ENCODE peak calls at places on chromosomes 4 and X, in six cellular contexts. D is AG04450; S is effector memory CD4-positive, alpha-beta T cell; Z is ovary; L is brain microvascular endothelial cell; E is Peyer's patch. A is an unnamed sample.

GRCh38 chr4:106587558-106587957 is 219.0 kb upstream of the GIMD1 start:
- DNase-seq in Z (no peak), L (peak; percentile 40), E (no peak), D (peak; percentile 18), S (no peak), A (peak; percentile 68)

GRCh38 chrX:77441479-77441878 is 5.7 kb upstream of the FGF16 start:
- DNase-seq in E (no peak), S (no peak), Z (no peak), D (no peak), L (no peak), A (no peak)

GRCh38 chr4:54658321-54659093 is 750 bp downstream of the KIT start:
- DNase-seq in Z (peak; percentile 64), D (no peak), S (no peak), E (peak; percentile 66), L (peak; percentile 46), A (peak; percentile 31)

GRCh38 chr4:105186701-105187158 is 40.1 kb downstream of the TET2 start:
- DNase-seq in Z (peak; percentile 21), E (no peak), D (no peak), L (peak; percentile 62), S (no peak), A (peak; percentile 59)

GRCh38 chrX:17654116-17654515 is 83.2 kb upstream of the SCML1 start:
- DNase-seq in S (peak; percentile 7), Z (no peak), D (no peak), L (no peak), E (no peak), A (no peak)

GRCh38 chr4:10728016-10728415 is 43.4 kb upstream of the CLNK start:
- DNase-seq in Z (no peak), D (no peak), E (no peak), S (no peak), L (no peak), A (no peak)

GRCh38 chrX:118156254-118156952 is 39.8 kb upstream of the KLHL13 start:
- DNase-seq in S (no peak), D (no peak), E (no peak), L (no peak), Z (no peak), A (no peak)

GRCh38 chr4:128825226-128825625 is 15.7 kb downstream of the JADE1 start:
- DNase-seq in Z (no peak), D (no peak), E (peak; percentile 52), L (peak; percentile 61), S (no peak), A (no peak)

GRCh38 chr4:110631582-110632505 is 9.0 kb upstream of the PITX2 start:
- DNase-seq in S (no peak), L (peak; percentile 61), D (peak; percentile 32), Z (no peak), E (peak; percentile 85), A (peak; percentile 97)

GRCh38 chr4:20086067-20086466 is 165.6 kb upstream of the SLIT2 start:
- DNase-seq in Z (no peak), D (no peak), E (no peak), L (no peak), S (no peak), A (no peak)

GRCh38 chrX:77743720-77744119 is 42.3 kb downstream of the ATRX start:
- DNase-seq in D (no peak), L (no peak), S (no peak), Z (no peak), E (no peak), A (no peak)

GRCh38 chr4:39237179-39237578 is 54.9 kb downstream of the WDR19 start:
- DNase-seq in L (no peak), D (no peak), E (no peak), Z (no peak), S (no peak), A (no peak)

GRCh38 chr4:7394681-7395451 is 39.9 kb downstream of the PSAPL1 start:
- DNase-seq in S (no peak), E (peak; percentile 35), Z (no peak), L (no peak), D (no peak), A (no peak)

GRCh38 chr4:2702361-2702760 is 53.8 kb downstream of the TNIP2 start:
- DNase-seq in D (no peak), E (no peak), L (no peak), S (no peak), Z (no peak), A (no peak)

GRCh38 chr4:115711575-115711974 is 598.2 kb upstream of the NDST4 start:
- DNase-seq in S (no peak), E (no peak), D (no peak), Z (no peak), L (no peak), A (no peak)

GRCh38 chr4:105272002-105272401 is 125.3 kb downstream of the TET2 start:
- DNase-seq in D (no peak), L (no peak), Z (no peak), E (no peak), S (no peak), A (no peak)

DNA sequence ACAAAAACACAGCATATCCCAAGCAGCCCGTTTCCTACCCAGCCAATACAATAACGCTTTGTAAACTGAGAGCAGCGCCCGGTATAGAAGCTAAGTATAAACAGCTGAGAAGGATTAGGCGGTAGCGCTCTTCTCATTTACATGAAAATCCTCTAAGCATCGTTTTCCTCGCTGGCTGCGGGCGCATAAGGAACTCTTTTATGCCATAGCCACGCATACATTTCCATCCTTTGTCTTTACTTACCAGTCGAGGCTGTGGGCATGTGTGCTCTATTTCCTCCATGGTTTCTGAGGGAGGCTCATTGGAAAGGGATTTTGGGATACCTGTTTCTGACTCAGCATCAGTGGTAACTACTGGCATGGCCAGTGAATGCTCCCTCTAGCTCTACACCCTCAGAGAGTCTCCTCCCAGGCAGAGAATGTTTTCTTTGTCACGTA is 383 bp downstream of the PCYT1B start:
- DNase-seq in E (no peak), D (no peak), Z (no peak), L (no peak), S (no peak), A (peak; percentile 2)
- H3K4me3 ChIP-seq in E (peak overlapping the region; percentile 11), D (no peak overlapping the region), Z (peak overlapping the region; percentile 11), L (peak overlapping the region; percentile 44), S (peak overlapping the region; percentile 2), A (no peak overlapping the region)

DNA sequence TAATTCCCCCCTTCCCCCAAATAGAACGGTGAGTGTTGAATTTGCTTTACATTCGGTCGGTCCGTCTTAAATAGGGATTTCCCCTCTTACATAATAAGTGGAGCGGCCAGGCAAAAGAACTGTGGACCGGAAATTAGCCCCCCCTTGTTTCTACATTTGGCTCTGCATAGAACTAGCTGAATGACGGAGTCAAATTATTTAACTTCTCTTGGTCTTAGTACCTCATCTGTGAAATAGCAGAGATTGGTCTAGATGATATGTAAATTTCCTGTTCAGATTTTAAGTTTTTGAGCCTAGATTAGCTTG is 1.3 kb downstream of the SPATA18 start:
- DNase-seq in S (no peak), E (no peak), D (no peak), Z (no peak), L (no peak), A (no peak)
- H3K4me3 ChIP-seq in S (no peak overlapping the region), E (peak overlapping the region; percentile 63), D (peak overlapping the region; percentile 69), Z (peak overlapping the region; percentile 47), L (peak overlapping the region; percentile 69), A (peak overlapping the region; percentile 75)

DNA sequence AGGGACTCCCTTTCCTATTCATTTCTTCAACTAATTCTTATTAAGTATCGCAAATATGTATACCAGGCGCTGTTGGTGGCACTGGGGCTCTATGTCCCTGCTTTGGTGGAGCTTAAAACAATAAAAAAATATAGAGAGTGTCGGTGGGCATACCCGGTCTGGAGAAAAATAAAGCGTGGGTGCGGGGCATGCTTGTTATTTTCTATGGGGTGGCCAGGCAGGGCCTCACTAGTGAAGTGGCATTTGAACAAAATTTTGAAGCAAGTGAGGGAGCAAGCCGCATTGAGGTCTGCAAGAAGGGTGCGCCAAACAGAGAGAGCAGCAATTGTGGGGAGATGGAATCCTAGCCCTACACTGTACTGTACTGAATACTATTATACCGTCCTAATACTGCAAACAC is 565 bp upstream of the IDS start:
- DNase-seq in E (no peak), Z (no peak), D (no peak), S (no peak), L (no peak), A (no peak)
- H3K4me3 ChIP-seq in E (no peak overlapping the region), Z (peak overlapping the region; percentile 45), D (no peak overlapping the region), S (peak overlapping the region; percentile 74), L (no peak overlapping the region), A (no peak overlapping the region)

GRCh38 chrX:79366556-79366887 is 612 bp downstream of the ITM2A start:
- DNase-seq in L (no peak), E (no peak), S (no peak), D (no peak), Z (no peak), A (no peak)
- H3K4me3 ChIP-seq in L (no peak overlapping the region), E (peak overlapping the region; percentile 55), S (peak overlapping the region; percentile 75), D (no peak overlapping the region), Z (peak overlapping the region; percentile 40), A (no peak overlapping the region)

DNA sequence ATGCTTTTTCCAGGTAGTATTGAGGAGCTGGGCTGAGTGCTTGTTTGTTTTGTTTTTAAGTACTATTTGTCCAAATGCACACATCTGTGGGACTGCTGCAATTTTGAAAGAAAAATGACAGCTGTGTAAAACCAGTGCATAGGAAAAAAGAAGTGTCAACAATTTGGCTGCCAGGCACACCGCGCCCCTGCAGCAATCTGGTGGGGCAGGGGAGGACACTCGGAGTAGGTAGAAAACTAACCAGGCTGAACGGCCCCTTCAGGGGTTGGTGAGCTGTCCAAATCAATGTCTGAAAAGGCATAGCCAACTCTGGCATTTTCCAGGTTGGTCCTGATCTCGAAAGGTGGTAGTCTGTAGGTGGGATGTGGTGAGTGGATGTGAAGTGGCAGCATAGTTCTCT is 1.1 kb downstream of the LDOC1 start:
- DNase-seq in L (no peak), D (no peak), S (no peak), Z (no peak), E (no peak), A (no peak)
- H3K4me3 ChIP-seq in L (peak overlapping the region; percentile 68), D (peak overlapping the region; percentile 79), S (no peak overlapping the region), Z (peak overlapping the region; percentile 57), E (no peak overlapping the region), A (peak overlapping the region; percentile 71)

GRCh38 chrX:153724252-153725038 is at the start of the genes ABCD1 and BCAP31:
- DNase-seq in S (peak; percentile 86), L (peak; percentile 62), E (peak; percentile 93), D (peak; percentile 53), Z (peak; percentile 88), A (peak; percentile 89)
- H3K4me3 ChIP-seq in S (peak within 1 kb of the TSS; percentile 56), L (peak within 1 kb of the TSS; percentile 65), E (peak within 1 kb of the TSS; percentile 71), D (peak within 1 kb of the TSS; percentile 66), Z (peak within 1 kb of the TSS; percentile 83), A (peak within 1 kb of the TSS; percentile 69)

A was measured in fibroblast of villous mesenchyme.